ENCODE peak calls at places on chromosomes 1 and 21, in eight cellular contexts. H is memory B cell, D is neural crest cell, M is head of caudate nucleus, B is T-helper 2 cell, T is fibroblast of the aortic adventitia, E is activated T-cell treated with anti-CD3 and anti-CD28 coated beads for 48 hours, V is iPS-NIHi11. K is an unnamed sample.

GRCh38 chr1:44406761-44407429 is 1.8 kb downstream of the RNF220 start:
- DNase-seq in B (no peak), T (no peak), E (no peak), H (peak), M (no peak), V (peak), D (no peak), K (no peak)

GRCh38 chr21:38027901-38028300 is 111.6 kb upstream of the KCNJ6 start:
- DNase-seq in B (no peak), E (no peak), H (no peak), M (no peak), T (peak), D (no peak), V (no peak), K (no peak)

GRCh38 chr1:18921506-18922251 is 19.3 kb upstream of the ALDH4A1 start:
- DNase-seq in V (no peak), D (no peak), H (no peak), E (no peak), T (peak), B (no peak), M (no peak), K (no peak)

GRCh38 chr1:228471762-228472398 is 15.3 kb upstream of the RNF187 start:
- DNase-seq in V (peak), E (no peak), H (no peak), D (no peak), B (peak), T (peak), M (no peak), K (no peak)

GRCh38 chr1:206513312-206514111 is 6.2 kb downstream of the RASSF5 start:
- DNase-seq in H (no peak), B (no peak), V (no peak), T (peak), E (no peak), D (no peak), M (no peak), K (no peak)

GRCh38 chr21:35606578-35606977 is 453.7 kb downstream of the SETD4 start:
- DNase-seq in H (no peak), D (no peak), M (no peak), E (no peak), V (no peak), T (no peak), B (no peak), K (no peak)

GRCh38 chr1:110235839-110236682 is 25.9 kb downstream of the KCNC4 start:
- DNase-seq in V (no peak), D (no peak), M (no peak), B (no peak), E (peak), T (peak), H (no peak), K (no peak)

GRCh38 chr1:231040019-231040799 is at the start of gene FAM89A:
- DNase-seq in B (peak), T (peak), E (peak), D (peak), M (peak), H (peak), V (peak), K (no peak)

GRCh38 chr1:175555266-175555665 is 188.1 kb downstream of the TNR start:
- DNase-seq in D (no peak), H (no peak), V (no peak), B (no peak), E (peak), M (peak), T (no peak), K (no peak)

K was measured in NT2/D1.